ENCODE peak calls at places on chromosomes 4 and X, in four cellular contexts. One of them, this sample, is unnamed.

GRCh38 chrX:95318882-95319281 is 1365.8 kb upstream of the DIAPH2 start:
- DNase-seq in HCT116: no peak
- DNase-seq in H1: no peak
- DNase-seq in K562: peak
- DNase-seq in this sample: no peak

GRCh38 chr4:143768007-143768591 is 67.6 kb upstream of the FREM3 start:
- DNase-seq in HCT116: peak
- DNase-seq in H1: no peak
- DNase-seq in K562: no peak
- DNase-seq in this sample: no peak

GRCh38 chr4:53500552-53500951 is 90.7 kb downstream of the LNX1 start:
- DNase-seq in HCT116: no peak
- DNase-seq in H1: no peak
- DNase-seq in K562: no peak
- DNase-seq in this sample: no peak

GRCh38 chr4:97123573-97123972 is 1019.7 kb downstream of the STPG2 start:
- DNase-seq in HCT116: no peak
- DNase-seq in H1: no peak
- DNase-seq in K562: no peak
- DNase-seq in this sample: no peak

GRCh38 chr4:173782660-173783059 is 252.6 kb upstream of the HAND2 start:
- DNase-seq in HCT116: no peak
- DNase-seq in H1: no peak
- DNase-seq in K562: no peak
- DNase-seq in this sample: no peak

GRCh38 chr4:85823295-85823694 is 348.3 kb downstream of the ARHGAP24 start:
- DNase-seq in HCT116: peak
- DNase-seq in H1: no peak
- DNase-seq in K562: no peak
- DNase-seq in this sample: no peak

GRCh38 chrX:103685396-103685795 is 1.1 kb downstream of the MORF4L2 start:
- DNase-seq in HCT116: no peak
- DNase-seq in H1: no peak
- DNase-seq in K562: peak
- DNase-seq in this sample: no peak

GRCh38 chr4:88101165-88101564 is 57.3 kb downstream of the ABCG2 start:
- DNase-seq in HCT116: no peak
- DNase-seq in H1: no peak
- DNase-seq in K562: no peak
- DNase-seq in this sample: peak

GRCh38 chr4:154517591-154517990 is 26.0 kb upstream of the DCHS2 start:
- DNase-seq in HCT116: no peak
- DNase-seq in H1: no peak
- DNase-seq in K562: no peak
- DNase-seq in this sample: no peak

GRCh38 chrX:37380256-37380655 is 31.1 kb downstream of the PRRG1 start:
- DNase-seq in HCT116: no peak
- DNase-seq in H1: no peak
- DNase-seq in K562: no peak
- DNase-seq in this sample: no peak

GRCh38 chrX:132270021-132270420 is 50.8 kb upstream of the RAP2C start:
- DNase-seq in HCT116: no peak
- DNase-seq in H1: no peak
- DNase-seq in K562: no peak
- DNase-seq in this sample: no peak

GRCh38 chrX:119067023-119067739 is 5.6 kb upstream of the CT47C1 start:
- DNase-seq in HCT116: peak
- DNase-seq in H1: peak
- DNase-seq in K562: peak
- DNase-seq in this sample: no peak

GRCh38 chr4:47278631-47279030 is 184.9 kb downstream of the COMMD8 start:
- DNase-seq in HCT116: no peak
- DNase-seq in H1: no peak
- DNase-seq in K562: no peak
- DNase-seq in this sample: no peak

GRCh38 chrX:141469469-141469868 is 115.1 kb downstream of the SPANXA1 start:
- DNase-seq in HCT116: no peak
- DNase-seq in H1: no peak
- DNase-seq in K562: no peak
- DNase-seq in this sample: no peak

GRCh38 chr4:153763404-153763803 is 3.6 kb upstream of the RNF175 start:
- DNase-seq in HCT116: no peak
- DNase-seq in H1: peak
- DNase-seq in K562: no peak
- DNase-seq in this sample: no peak

GRCh38 chr4:77800483-77801259 is 18.5 kb downstream of the CNOT6L start:
- DNase-seq in HCT116: no peak
- DNase-seq in H1: no peak
- DNase-seq in K562: no peak
- DNase-seq in this sample: no peak

GRCh38 chr4:114563536-114564315 is 34.9 kb upstream of the UGT8 start:
- DNase-seq in HCT116: no peak
- DNase-seq in H1: no peak
- DNase-seq in K562: no peak
- DNase-seq in this sample: no peak

GRCh38 chr4:165364452-165365080 is 14.2 kb upstream of the CPE start:
- DNase-seq in HCT116: no peak
- DNase-seq in H1: no peak
- DNase-seq in K562: no peak
- DNase-seq in this sample: no peak

GRCh38 chr4:84905646-84906045 is 60.8 kb downstream of the WDFY3 start:
- DNase-seq in HCT116: no peak
- DNase-seq in H1: no peak
- DNase-seq in K562: no peak
- DNase-seq in this sample: no peak

GRCh38 chr4:38055566-38055965 is 95.4 kb downstream of the PTTG2 start:
- DNase-seq in HCT116: no peak
- DNase-seq in H1: no peak
- DNase-seq in K562: no peak
- DNase-seq in this sample: no peak

GRCh38 chrX:74242050-74242449 is 61.9 kb upstream of the ZCCHC13 start:
- DNase-seq in HCT116: no peak
- DNase-seq in H1: no peak
- DNase-seq in K562: no peak
- DNase-seq in this sample: no peak

DNA sequence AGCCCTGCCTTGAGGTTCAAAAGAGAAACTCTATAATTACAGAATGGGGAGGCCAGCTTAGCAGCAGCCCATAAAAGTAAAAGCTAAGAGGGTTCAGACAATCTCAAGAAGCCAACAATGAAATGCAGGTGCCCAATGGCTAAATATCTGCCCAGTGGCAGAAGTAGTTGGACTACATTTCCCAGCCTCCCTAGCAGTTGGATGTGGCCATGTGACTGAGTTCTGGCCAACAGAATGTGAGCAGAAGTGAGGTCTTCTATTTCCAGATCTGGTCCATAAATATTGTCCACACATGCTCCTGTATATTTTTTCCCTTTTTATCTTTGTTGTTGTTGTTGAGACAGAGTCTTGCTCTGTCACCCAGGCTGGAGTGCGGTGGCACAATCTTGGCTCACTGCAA is 127.9 kb upstream of the NHS start:
- DNase-seq in HCT116: no peak
- DNase-seq in H1: no peak
- DNase-seq in K562: no peak
- DNase-seq in this sample: no peak
- TF ChIP-seq EGR1 in HCT116: no peak
- TF ChIP-seq EGR1 in H1: no peak
- TF ChIP-seq EGR1 in K562: no peak
- TF ChIP-seq EGR1 in this sample: no peak

GRCh38 chrX:8955521-8955920 is 78.4 kb downstream of the FAM9B start:
- DNase-seq in HCT116: no peak
- DNase-seq in H1: no peak
- DNase-seq in K562: no peak
- DNase-seq in this sample: no peak
- TF ChIP-seq EGR1 in HCT116: no peak
- TF ChIP-seq EGR1 in H1: no peak
- TF ChIP-seq EGR1 in K562: no peak
- TF ChIP-seq EGR1 in this sample: no peak

GRCh38 chrX:69386681-69387080 is 117.4 kb upstream of the NALF2 start:
- DNase-seq in HCT116: no peak
- DNase-seq in H1: no peak
- DNase-seq in K562: no peak
- DNase-seq in this sample: no peak
- TF ChIP-seq EGR1 in HCT116: no peak
- TF ChIP-seq EGR1 in H1: no peak
- TF ChIP-seq EGR1 in K562: no peak
- TF ChIP-seq EGR1 in this sample: no peak

DNA sequence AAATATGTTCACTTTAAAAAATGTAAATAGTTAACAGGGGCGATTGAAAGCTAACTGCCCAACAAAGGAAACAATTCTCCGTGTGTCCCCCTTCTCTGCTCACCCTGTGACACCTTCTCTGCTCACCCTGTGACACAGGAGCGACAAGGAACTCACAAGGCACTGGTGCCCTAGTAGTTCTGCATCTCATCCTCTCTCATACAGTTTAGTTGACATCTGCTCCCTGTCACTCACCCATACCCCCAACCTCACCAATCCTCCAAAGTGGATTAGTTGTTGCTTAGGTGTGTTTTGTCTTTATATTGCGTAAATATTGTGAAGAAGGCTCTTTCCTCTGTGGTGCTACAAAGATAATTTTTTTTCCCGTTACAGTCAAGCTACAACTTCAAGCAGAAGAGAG is 46.4 kb downstream of the NUDT6 start:
- DNase-seq in HCT116: no peak
- DNase-seq in H1: no peak
- DNase-seq in K562: no peak
- DNase-seq in this sample: no peak
- TF ChIP-seq EGR1 in HCT116: no peak
- TF ChIP-seq EGR1 in H1: no peak
- TF ChIP-seq EGR1 in K562: no peak
- TF ChIP-seq EGR1 in this sample: no peak

GRCh38 chr4:107366016-107366415 is 329.9 kb upstream of the DKK2 start:
- DNase-seq in HCT116: no peak
- DNase-seq in H1: no peak
- DNase-seq in K562: no peak
- DNase-seq in this sample: no peak
- TF ChIP-seq EGR1 in HCT116: no peak
- TF ChIP-seq EGR1 in H1: no peak
- TF ChIP-seq EGR1 in K562: no peak
- TF ChIP-seq EGR1 in this sample: no peak

DNA sequence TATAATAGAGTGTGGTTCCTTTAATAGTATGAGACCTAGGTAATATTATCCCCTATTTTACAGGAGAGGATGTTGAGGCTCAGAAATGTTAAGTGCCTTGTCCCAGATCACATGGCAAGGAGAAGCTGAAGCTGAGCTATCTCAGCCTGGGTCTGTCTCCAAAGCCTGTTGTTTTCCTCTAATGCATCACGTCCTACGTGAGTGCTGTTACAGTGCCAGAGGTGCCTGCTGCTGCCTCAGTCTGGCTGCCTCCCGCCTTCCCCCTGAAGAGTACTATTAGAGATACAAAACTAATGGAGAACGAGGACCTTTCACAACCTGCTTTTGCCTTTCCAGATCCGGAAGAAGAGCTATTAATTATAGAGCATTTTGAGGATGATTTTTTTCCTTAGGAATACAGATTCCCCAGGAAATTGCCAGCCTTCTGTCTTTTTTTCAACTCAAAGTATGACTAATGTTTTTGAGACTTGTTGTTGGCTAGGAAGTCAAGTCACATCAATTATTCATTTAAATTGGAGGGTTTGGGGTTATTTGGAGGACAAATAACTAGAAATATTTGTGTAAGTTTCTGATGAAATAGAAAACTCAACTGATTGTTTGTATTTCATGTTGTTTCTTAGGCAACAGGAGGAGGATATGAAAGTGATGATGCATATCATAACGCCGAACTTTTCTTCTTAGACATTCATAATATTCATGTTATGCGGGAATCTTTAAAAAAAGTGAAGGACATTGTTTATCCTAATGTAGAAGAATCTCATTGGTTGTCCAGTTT is 43.9 kb upstream of the MTMR1 start:
- DNase-seq in HCT116: no peak
- DNase-seq in H1: no peak
- DNase-seq in K562: no peak
- DNase-seq in this sample: no peak
- TF ChIP-seq EGR1 in HCT116: no peak
- TF ChIP-seq EGR1 in H1: no peak
- TF ChIP-seq EGR1 in K562: no peak
- TF ChIP-seq EGR1 in this sample: no peak

DNA sequence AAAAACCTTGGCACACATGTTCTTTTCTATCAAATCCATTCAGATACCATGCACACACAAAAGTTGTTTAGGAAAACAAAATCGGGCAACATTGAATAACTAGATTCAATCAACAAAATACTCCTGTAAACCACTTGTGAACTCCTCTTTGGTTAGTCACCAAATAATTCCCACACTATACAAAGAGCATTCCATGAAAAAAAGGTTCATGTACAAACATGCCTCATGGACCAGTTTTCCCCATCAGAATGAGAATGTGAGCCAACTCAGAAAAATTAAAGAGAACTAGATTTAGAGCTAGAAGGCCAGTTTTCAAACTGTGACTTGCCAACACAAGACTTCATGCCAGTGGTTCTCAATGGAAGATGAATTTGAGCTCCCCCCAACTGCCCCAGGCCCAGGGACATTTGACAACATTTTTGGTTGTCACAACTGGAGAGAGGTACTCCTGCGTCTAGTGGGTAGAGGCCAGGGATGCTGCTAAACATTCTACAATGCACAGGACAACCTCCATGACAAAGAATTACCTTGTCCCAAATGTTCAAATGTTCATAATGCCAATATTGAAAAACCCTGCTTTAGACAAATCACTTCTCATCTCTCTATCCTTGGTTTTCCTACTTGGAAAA is 55.4 kb downstream of the GPC3 start:
- DNase-seq in HCT116: no peak
- DNase-seq in H1: no peak
- DNase-seq in K562: no peak
- DNase-seq in this sample: no peak
- TF ChIP-seq EGR1 in HCT116: no peak
- TF ChIP-seq EGR1 in H1: no peak
- TF ChIP-seq EGR1 in K562: no peak
- TF ChIP-seq EGR1 in this sample: no peak

This sample was measured in GM12878.